ENCODE peak calls at places on chromosomes 3 and 15, in eight cellular contexts. I is suprapubic skin; T is GM10248; Y is CD4-positive, alpha-beta T cell; E is CD14-positive monocyte; O is RWPE2; N is OCI-LY7; K is psoas muscle. A is an unnamed sample.
A peak's percentile ranks its signal among the peaks of the same experiment; 100 is the strongest.

GRCh38 chr15:82540984-82541431 is 751 bp upstream of the RPS17 start:
- DNase-seq in O (no peak), N (no peak), E (no peak), I (no peak), Y (no peak), K (no peak), T (no peak), A (no peak)

GRCh38 chr15:41878355-41878699 is 15.5 kb downstream of the SPTBN5 start:
- DNase-seq in E (no peak), Y (no peak), O (no peak), N (no peak), K (peak; percentile 50), I (no peak), T (no peak), A (no peak)

GRCh38 chr3:39707314-39707909 is 102.0 kb upstream of the MYRIP start:
- DNase-seq in T (peak; percentile 45), K (no peak), Y (no peak), N (peak; percentile 38), O (no peak), E (no peak), I (no peak), A (no peak)

GRCh38 chr15:98347866-98348265 is 300.5 kb upstream of the IGF1R start:
- DNase-seq in Y (no peak), N (no peak), I (no peak), K (no peak), T (no peak), O (no peak), E (no peak), A (no peak)

GRCh38 chr3:179074656-179075055 is 3.0 kb upstream of the ZMAT3 start:
- DNase-seq in K (no peak), I (no peak), E (no peak), Y (no peak), T (no peak), N (peak; percentile 27), O (no peak), A (no peak)

GRCh38 chr15:31740203-31740602 is 290.1 kb upstream of the CHRNA7 start:
- DNase-seq in N (no peak), I (no peak), O (no peak), Y (no peak), E (no peak), K (no peak), T (no peak), A (no peak)

GRCh38 chr15:96337354-96337990 is 7.0 kb downstream of the NR2F2 start:
- DNase-seq in O (no peak), K (no peak), T (no peak), I (no peak), E (no peak), Y (no peak), N (no peak), A (no peak)

GRCh38 chr15:38461089-38461833 is 7.3 kb downstream of the FAM98B start:
- DNase-seq in N (no peak), I (no peak), O (no peak), K (no peak), Y (no peak), E (no peak), T (peak; percentile 44), A (no peak)

GRCh38 chr3:197811343-197811742 is 20.3 kb downstream of the LRCH3 start:
- DNase-seq in N (no peak), Y (no peak), I (no peak), E (no peak), O (no peak), K (peak; percentile 51), T (no peak), A (no peak)

GRCh38 chr15:89326316-89326715 is 8.3 kb downstream of the POLG start:
- DNase-seq in T (no peak), Y (no peak), E (no peak), I (no peak), N (peak; percentile 31), O (no peak), K (no peak), A (no peak)
- TF ChIP-seq CTCF in T (no peak), Y (no peak), E (no peak), I (no peak), N (no peak), O (no peak), K (no peak), A (no peak)

GRCh38 chr3:58659051-58659675 is 7.4 kb downstream of the FAM3D start:
- DNase-seq in T (no peak), E (no peak), Y (no peak), K (no peak), O (no peak), I (peak; percentile 66), N (no peak), A (no peak)
- TF ChIP-seq CTCF in T (no peak), E (no peak), Y (no peak), K (no peak), O (peak; percentile 19), I (no peak), N (no peak), A (no peak)

GRCh38 chr3:126654571-126655393 is at the start of gene TXNRD3:
- DNase-seq in K (peak; percentile 84), E (no peak), N (no peak), Y (peak; percentile 58), O (peak; percentile 83), T (peak; percentile 60), I (no peak), A (peak; percentile 82)
- TF ChIP-seq CTCF in K (peak; percentile 12), E (no peak), N (no peak), Y (no peak), O (peak; percentile 1), T (no peak), I (no peak), A (no peak)

DNA sequence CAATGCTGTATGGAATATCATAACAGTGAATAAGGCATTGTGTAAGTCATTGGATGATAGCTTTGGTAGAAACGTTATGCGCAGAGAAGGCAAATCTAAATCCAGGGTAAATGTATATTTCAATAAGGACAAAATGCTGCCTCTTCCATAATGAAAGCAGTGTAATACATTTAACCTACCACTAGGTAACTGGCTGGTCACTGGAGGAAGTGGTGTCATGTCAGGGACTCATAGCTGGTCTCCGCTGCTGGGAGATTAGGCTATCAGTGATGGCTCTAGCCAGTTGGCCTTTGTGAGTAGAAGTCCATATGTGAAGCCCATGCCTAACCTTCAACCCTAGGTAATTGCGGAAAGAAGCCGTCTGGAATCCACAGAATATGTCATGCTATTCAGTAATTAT is 140.9 kb downstream of the NLGN1 start:
- DNase-seq in K (no peak), N (no peak), I (no peak), E (no peak), O (no peak), T (no peak), Y (no peak), A (no peak)
- TF ChIP-seq CTCF in K (no peak), N (no peak), I (no peak), E (no peak), O (no peak), T (no peak), Y (no peak), A (no peak)

DNA sequence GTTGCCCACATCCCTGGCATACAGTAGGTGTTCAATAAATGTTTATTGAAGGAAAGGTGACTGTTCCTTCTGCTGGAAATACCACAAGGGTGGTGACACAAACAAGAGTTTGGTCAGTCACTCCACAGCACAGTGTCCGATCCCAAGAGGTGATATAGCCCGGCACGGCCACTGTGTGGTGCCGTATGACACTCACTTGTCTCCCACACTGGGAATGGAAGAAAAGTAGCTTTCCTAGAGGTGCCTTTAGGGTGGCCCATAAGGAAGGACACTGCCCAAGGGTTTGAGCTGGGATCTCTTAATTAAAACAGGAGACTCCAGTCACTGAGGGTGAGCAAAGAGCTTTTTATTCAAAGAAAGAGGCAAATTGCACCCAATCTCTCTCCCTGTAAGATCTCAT is 40.5 kb downstream of the TGM4 start:
- DNase-seq in Y (no peak), E (no peak), K (no peak), O (no peak), T (no peak), N (peak; percentile 17), I (no peak), A (no peak)
- TF ChIP-seq CTCF in Y (no peak), E (no peak), K (peak; percentile 16), O (peak; percentile 35), T (no peak), N (peak; percentile 71), I (no peak), A (no peak)

DNA sequence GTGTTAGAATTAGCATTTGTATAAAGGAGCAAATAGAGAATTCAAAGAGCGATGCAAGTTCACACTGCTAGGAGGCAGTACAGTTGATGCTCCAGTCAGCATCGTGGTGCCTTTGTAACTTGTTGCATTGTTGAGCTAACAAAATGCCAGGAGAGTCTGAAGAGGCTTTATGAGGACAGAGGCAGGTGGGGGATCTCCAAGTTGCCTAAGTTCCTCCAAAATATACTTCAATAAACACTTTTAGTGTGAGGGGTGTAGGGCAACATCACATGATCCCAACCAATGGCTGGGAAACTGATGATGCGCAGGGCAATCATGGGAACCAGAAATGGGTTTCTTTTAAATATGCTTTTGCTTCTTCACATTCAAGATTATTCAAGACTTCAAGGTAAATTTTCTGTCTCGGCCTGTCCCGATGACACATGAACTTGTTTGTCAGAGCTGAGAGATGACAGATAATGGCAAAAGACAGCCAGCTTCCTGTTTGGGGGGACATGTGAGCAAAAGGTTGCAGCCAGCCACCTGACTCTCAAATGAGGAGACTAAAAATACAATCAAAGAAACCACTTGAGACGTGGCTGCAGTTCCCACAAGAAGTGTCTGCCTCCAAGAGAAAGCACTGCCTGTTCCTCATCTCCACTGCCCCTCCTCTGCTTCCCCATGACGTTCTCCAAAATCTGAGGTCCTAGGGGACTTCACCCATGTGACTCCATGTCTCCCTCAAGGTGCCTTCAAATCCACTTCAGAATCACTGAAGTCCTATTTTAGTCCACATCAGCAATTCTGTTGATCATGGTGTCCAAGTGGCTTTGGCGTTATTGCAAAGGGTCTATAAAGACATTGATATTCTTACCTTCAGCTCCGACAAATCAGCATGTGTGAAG is 39.3 kb downstream of the KLHL6 start:
- DNase-seq in T (peak; percentile 59), N (peak; percentile 93), Y (peak; percentile 78), O (no peak), I (no peak), K (no peak), E (peak; percentile 76), A (peak; percentile 77)
- TF ChIP-seq CTCF in T (peak; percentile 19), N (peak; percentile 84), Y (no peak), O (no peak), I (no peak), K (no peak), E (no peak), A (no peak)

DNA sequence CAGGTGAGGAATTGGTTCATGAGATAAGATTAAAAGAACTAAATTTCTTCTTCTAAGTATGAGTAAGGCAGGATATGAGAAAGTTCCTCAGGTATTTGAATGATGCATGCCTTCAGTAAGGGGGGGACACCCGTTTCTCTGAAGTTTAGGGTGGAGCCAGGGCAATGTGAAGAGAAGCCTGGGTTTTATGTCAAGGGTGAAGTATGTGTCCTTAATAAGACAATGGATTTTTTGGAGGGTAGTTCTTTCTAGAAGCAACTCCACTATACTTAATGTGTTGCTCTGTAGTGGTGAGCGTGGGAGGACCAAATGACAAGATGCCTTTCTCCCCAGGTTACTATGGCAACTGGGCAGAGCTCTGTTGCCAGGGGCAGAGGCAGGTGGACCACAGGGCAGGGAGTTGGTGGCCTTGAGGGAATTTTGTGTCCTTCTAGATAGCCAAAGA is 44.0 kb downstream of the PHLDB2 start:
- DNase-seq in I (no peak), Y (no peak), O (peak; percentile 73), E (no peak), N (no peak), T (no peak), K (no peak), A (peak; percentile 39)
- TF ChIP-seq CTCF in I (no peak), Y (no peak), O (no peak), E (no peak), N (no peak), T (no peak), K (no peak), A (no peak)